ENCODE peak calls at places on chromosomes 5 and 9, in eight cellular contexts. H is H54; Q is GM23248; C is amniotic stem cell; X is ACHN; R is Caki2; T is activated T-helper 1 cell treated with anti-CD3 and anti-CD28 coated beads, Interleukin-2, amount 50 U/mL, for 16 hours; B is choroid plexus epithelial cell. W is an unnamed sample.

GRCh38 chr5:110590187-110590586 is 136.3 kb downstream of the TMEM232 start:
- DNase-seq in H (no peak), Q (peak), C (no peak), X (peak), R (peak), T (no peak), B (peak), W (peak)

GRCh38 chr9:72509053-72509452 is 12.4 kb upstream of the TMC1 start:
- DNase-seq in H (no peak), Q (peak), C (no peak), X (no peak), R (no peak), T (no peak), B (peak), W (no peak)

GRCh38 chr9:130308081-130308571 is 42.6 kb downstream of the HMCN2 start:
- DNase-seq in H (no peak), Q (no peak), C (no peak), X (no peak), R (no peak), T (no peak), B (no peak), W (no peak)

GRCh38 chr5:156119692-156120091 is 207.3 kb upstream of the SGCD start:
- DNase-seq in H (no peak), Q (no peak), C (no peak), X (no peak), R (no peak), T (no peak), B (no peak), W (no peak)

GRCh38 chr9:130825051-130825651 is 9.9 kb upstream of the ABL1 start:
- DNase-seq in H (no peak), Q (peak), C (no peak), X (peak), R (peak), T (no peak), B (peak), W (no peak)

GRCh38 chr5:41214199-41214598 is 867 bp upstream of the C6 start:
- DNase-seq in H (no peak), Q (no peak), C (no peak), X (no peak), R (no peak), T (no peak), B (peak), W (no peak)

GRCh38 chr9:89732295-89732951 is 127.6 kb downstream of the GADD45G start:
- DNase-seq in H (no peak), Q (no peak), C (no peak), X (no peak), R (no peak), T (no peak), B (peak), W (no peak)

GRCh38 chr9:129336130-129336528 is 158.1 kb upstream of the IER5L start:
- DNase-seq in H (no peak), Q (peak), C (no peak), X (no peak), R (no peak), T (no peak), B (peak), W (no peak)

GRCh38 chr5:82351754-82352145 is 73.6 kb upstream of the RPS23 start:
- DNase-seq in H (peak), Q (peak), C (no peak), X (peak), R (peak), T (no peak), B (peak), W (peak)

GRCh38 chr5:21152611-21153010 is 1164.6 kb upstream of the CDH18 start:
- DNase-seq in H (peak), Q (peak), C (no peak), X (peak), R (peak), T (no peak), B (peak), W (no peak)

GRCh38 chr9:23683476-23684095 is 142.5 kb downstream of the ELAVL2 start:
- DNase-seq in H (no peak), Q (no peak), C (no peak), X (no peak), R (no peak), T (no peak), B (no peak), W (no peak)

GRCh38 chr5:17374157-17374556 is 123.9 kb upstream of the TAF11L2 start:
- DNase-seq in H (no peak), Q (peak), C (no peak), X (no peak), R (no peak), T (no peak), B (no peak), W (no peak)